ENCODE peak calls at places on chromosomes 3 and 15, in eight cellular contexts. One of them, this sample, is unnamed.

GRCh38 chr15:40388941-40389823 is 6.7 kb downstream of the KNSTRN start:
- DNase-seq in fibroblast of pulmonary artery: peak
- DNase-seq in HL-60: peak
- DNase-seq in thoracic aorta: no peak
- DNase-seq in AG09309: peak
- DNase-seq in cardiac muscle cell: peak
- DNase-seq in osteocyte: no peak
- DNase-seq in RWPE1: no peak
- DNase-seq in this sample: peak

GRCh38 chr3:174159629-174160028 is 699.5 kb upstream of the NAALADL2 start:
- DNase-seq in AG09309: no peak
- DNase-seq in cardiac muscle cell: no peak
- DNase-seq in osteocyte: no peak
- DNase-seq in fibroblast of pulmonary artery: no peak
- DNase-seq in HL-60: no peak
- DNase-seq in RWPE1: no peak
- DNase-seq in thoracic aorta: no peak
- DNase-seq in this sample: no peak

GRCh38 chr3:148173836-148174235 is 523.9 kb upstream of the AGTR1 start:
- DNase-seq in osteocyte: no peak
- DNase-seq in fibroblast of pulmonary artery: peak
- DNase-seq in HL-60: no peak
- DNase-seq in thoracic aorta: no peak
- DNase-seq in RWPE1: no peak
- DNase-seq in cardiac muscle cell: peak
- DNase-seq in AG09309: peak
- DNase-seq in this sample: no peak

GRCh38 chr3:145088917-145089316 is 1072.1 kb downstream of the PLOD2 start:
- DNase-seq in RWPE1: no peak
- DNase-seq in AG09309: no peak
- DNase-seq in osteocyte: no peak
- DNase-seq in fibroblast of pulmonary artery: no peak
- DNase-seq in HL-60: no peak
- DNase-seq in cardiac muscle cell: no peak
- DNase-seq in thoracic aorta: no peak
- DNase-seq in this sample: no peak

GRCh38 chr3:147423601-147424324 is 14.6 kb downstream of the ZIC1 start:
- DNase-seq in HL-60: no peak
- DNase-seq in RWPE1: no peak
- DNase-seq in fibroblast of pulmonary artery: no peak
- DNase-seq in AG09309: no peak
- DNase-seq in thoracic aorta: no peak
- DNase-seq in cardiac muscle cell: no peak
- DNase-seq in osteocyte: no peak
- DNase-seq in this sample: no peak

GRCh38 chr3:149702691-149703426 is 45.0 kb upstream of the WWTR1 start:
- DNase-seq in osteocyte: no peak
- DNase-seq in fibroblast of pulmonary artery: peak
- DNase-seq in HL-60: no peak
- DNase-seq in thoracic aorta: no peak
- DNase-seq in RWPE1: no peak
- DNase-seq in AG09309: peak
- DNase-seq in cardiac muscle cell: peak
- DNase-seq in this sample: peak

GRCh38 chr3:39109086-39109485 is 1.6 kb downstream of the TTC21A start:
- DNase-seq in RWPE1: no peak
- DNase-seq in AG09309: no peak
- DNase-seq in HL-60: no peak
- DNase-seq in osteocyte: no peak
- DNase-seq in cardiac muscle cell: no peak
- DNase-seq in thoracic aorta: no peak
- DNase-seq in fibroblast of pulmonary artery: no peak
- DNase-seq in this sample: no peak

GRCh38 chr3:191775451-191776233 is 314.7 kb downstream of the PYDC2 start:
- DNase-seq in fibroblast of pulmonary artery: no peak
- DNase-seq in HL-60: no peak
- DNase-seq in osteocyte: no peak
- DNase-seq in thoracic aorta: no peak
- DNase-seq in AG09309: peak
- DNase-seq in RWPE1: peak
- DNase-seq in cardiac muscle cell: no peak
- DNase-seq in this sample: peak

GRCh38 chr3:161270991-161271390 is 49.9 kb downstream of the NMD3 start:
- DNase-seq in cardiac muscle cell: no peak
- DNase-seq in AG09309: no peak
- DNase-seq in fibroblast of pulmonary artery: no peak
- DNase-seq in HL-60: no peak
- DNase-seq in RWPE1: no peak
- DNase-seq in osteocyte: no peak
- DNase-seq in thoracic aorta: no peak
- DNase-seq in this sample: no peak

GRCh38 chr3:129429597-129429996 is 1.2 kb upstream of the EFCAB12 start:
- DNase-seq in osteocyte: no peak
- DNase-seq in RWPE1: no peak
- DNase-seq in cardiac muscle cell: no peak
- DNase-seq in fibroblast of pulmonary artery: no peak
- DNase-seq in HL-60: no peak
- DNase-seq in thoracic aorta: no peak
- DNase-seq in AG09309: no peak
- DNase-seq in this sample: no peak

GRCh38 chr3:43629254-43629653 is 7.4 kb upstream of the ANO10 start:
- DNase-seq in RWPE1: no peak
- DNase-seq in osteocyte: no peak
- DNase-seq in AG09309: no peak
- DNase-seq in fibroblast of pulmonary artery: no peak
- DNase-seq in thoracic aorta: no peak
- DNase-seq in cardiac muscle cell: no peak
- DNase-seq in HL-60: no peak
- DNase-seq in this sample: no peak

GRCh38 chr3:43632986-43633385 is 11.2 kb upstream of the ANO10 start:
- DNase-seq in AG09309: no peak
- DNase-seq in osteocyte: no peak
- DNase-seq in RWPE1: no peak
- DNase-seq in fibroblast of pulmonary artery: no peak
- DNase-seq in HL-60: no peak
- DNase-seq in thoracic aorta: no peak
- DNase-seq in cardiac muscle cell: no peak
- DNase-seq in this sample: no peak

GRCh38 chr3:43629741-43630140 is 7.9 kb upstream of the ANO10 start:
- DNase-seq in cardiac muscle cell: no peak
- DNase-seq in osteocyte: no peak
- DNase-seq in thoracic aorta: no peak
- DNase-seq in RWPE1: no peak
- DNase-seq in fibroblast of pulmonary artery: no peak
- DNase-seq in HL-60: no peak
- DNase-seq in AG09309: no peak
- DNase-seq in this sample: no peak

GRCh38 chr3:43627360-43627759 is 5.5 kb upstream of the ANO10 start:
- DNase-seq in osteocyte: no peak
- DNase-seq in HL-60: no peak
- DNase-seq in fibroblast of pulmonary artery: no peak
- DNase-seq in cardiac muscle cell: no peak
- DNase-seq in AG09309: no peak
- DNase-seq in thoracic aorta: no peak
- DNase-seq in RWPE1: no peak
- DNase-seq in this sample: no peak

DNA sequence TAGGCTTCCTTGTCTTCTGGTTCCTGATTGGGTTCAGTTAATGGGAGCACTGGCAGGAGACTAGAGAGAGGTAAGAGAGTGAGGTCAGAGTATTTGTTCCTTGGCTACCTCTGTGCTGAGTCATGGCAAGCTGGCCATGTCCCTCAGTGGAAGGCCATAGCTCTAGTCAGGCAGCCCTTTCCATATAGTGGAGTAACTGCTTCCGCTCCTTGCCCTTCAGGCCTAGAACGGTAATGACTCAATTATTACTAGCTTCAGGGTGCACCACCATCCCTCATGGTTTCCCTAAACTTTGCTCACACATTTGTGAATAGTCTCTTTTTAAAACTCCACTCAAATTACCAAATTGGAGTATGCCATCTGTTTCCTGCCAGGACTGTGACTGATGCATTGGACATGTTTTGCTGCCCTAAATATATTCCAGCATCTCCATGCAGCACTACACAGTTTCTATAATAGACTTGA is 10.5 kb upstream of the ANO10 start:
- DNase-seq in HL-60: no peak
- DNase-seq in RWPE1: peak
- DNase-seq in cardiac muscle cell: peak
- DNase-seq in osteocyte: no peak
- DNase-seq in thoracic aorta: no peak
- DNase-seq in AG09309: no peak
- DNase-seq in fibroblast of pulmonary artery: peak
- DNase-seq in this sample: peak
- TF ChIP-seq CTCF in HL-60: no peak
- TF ChIP-seq CTCF in RWPE1: no peak
- TF ChIP-seq CTCF in cardiac muscle cell: no peak
- TF ChIP-seq CTCF in osteocyte: no peak
- TF ChIP-seq CTCF in thoracic aorta: no peak
- TF ChIP-seq CTCF in AG09309: no peak
- TF ChIP-seq CTCF in fibroblast of pulmonary artery: no peak
- TF ChIP-seq CTCF in this sample: no peak

GRCh38 chr3:102083971-102084370 is 234.7 kb downstream of the NFKBIZ start:
- DNase-seq in osteocyte: no peak
- DNase-seq in RWPE1: no peak
- DNase-seq in AG09309: peak
- DNase-seq in fibroblast of pulmonary artery: peak
- DNase-seq in cardiac muscle cell: peak
- DNase-seq in HL-60: no peak
- DNase-seq in thoracic aorta: no peak
- DNase-seq in this sample: no peak
- TF ChIP-seq CTCF in osteocyte: no peak
- TF ChIP-seq CTCF in RWPE1: no peak
- TF ChIP-seq CTCF in AG09309: no peak
- TF ChIP-seq CTCF in fibroblast of pulmonary artery: no peak
- TF ChIP-seq CTCF in cardiac muscle cell: no peak
- TF ChIP-seq CTCF in HL-60: no peak
- TF ChIP-seq CTCF in thoracic aorta: no peak
- TF ChIP-seq CTCF in this sample: no peak

GRCh38 chr15:44729394-44729913 is 6.9 kb upstream of the TRIM69 start:
- DNase-seq in thoracic aorta: no peak
- DNase-seq in fibroblast of pulmonary artery: peak
- DNase-seq in AG09309: no peak
- DNase-seq in cardiac muscle cell: peak
- DNase-seq in osteocyte: no peak
- DNase-seq in HL-60: no peak
- DNase-seq in RWPE1: no peak
- DNase-seq in this sample: peak

GRCh38 chr15:44727462-44728231 is 8.7 kb upstream of the TRIM69 start:
- DNase-seq in RWPE1: no peak
- DNase-seq in cardiac muscle cell: no peak
- DNase-seq in fibroblast of pulmonary artery: no peak
- DNase-seq in thoracic aorta: no peak
- DNase-seq in AG09309: no peak
- DNase-seq in osteocyte: no peak
- DNase-seq in HL-60: no peak
- DNase-seq in this sample: peak

GRCh38 chr15:44728576-44729393 is 7.5 kb upstream of the TRIM69 start:
- DNase-seq in fibroblast of pulmonary artery: peak
- DNase-seq in RWPE1: peak
- DNase-seq in osteocyte: peak
- DNase-seq in HL-60: peak
- DNase-seq in AG09309: peak
- DNase-seq in thoracic aorta: peak
- DNase-seq in cardiac muscle cell: peak
- DNase-seq in this sample: peak

GRCh38 chr15:44726136-44726535 is 10.2 kb upstream of the TRIM69 start:
- DNase-seq in thoracic aorta: no peak
- DNase-seq in HL-60: peak
- DNase-seq in AG09309: no peak
- DNase-seq in fibroblast of pulmonary artery: peak
- DNase-seq in cardiac muscle cell: peak
- DNase-seq in RWPE1: no peak
- DNase-seq in osteocyte: no peak
- DNase-seq in this sample: peak

DNA sequence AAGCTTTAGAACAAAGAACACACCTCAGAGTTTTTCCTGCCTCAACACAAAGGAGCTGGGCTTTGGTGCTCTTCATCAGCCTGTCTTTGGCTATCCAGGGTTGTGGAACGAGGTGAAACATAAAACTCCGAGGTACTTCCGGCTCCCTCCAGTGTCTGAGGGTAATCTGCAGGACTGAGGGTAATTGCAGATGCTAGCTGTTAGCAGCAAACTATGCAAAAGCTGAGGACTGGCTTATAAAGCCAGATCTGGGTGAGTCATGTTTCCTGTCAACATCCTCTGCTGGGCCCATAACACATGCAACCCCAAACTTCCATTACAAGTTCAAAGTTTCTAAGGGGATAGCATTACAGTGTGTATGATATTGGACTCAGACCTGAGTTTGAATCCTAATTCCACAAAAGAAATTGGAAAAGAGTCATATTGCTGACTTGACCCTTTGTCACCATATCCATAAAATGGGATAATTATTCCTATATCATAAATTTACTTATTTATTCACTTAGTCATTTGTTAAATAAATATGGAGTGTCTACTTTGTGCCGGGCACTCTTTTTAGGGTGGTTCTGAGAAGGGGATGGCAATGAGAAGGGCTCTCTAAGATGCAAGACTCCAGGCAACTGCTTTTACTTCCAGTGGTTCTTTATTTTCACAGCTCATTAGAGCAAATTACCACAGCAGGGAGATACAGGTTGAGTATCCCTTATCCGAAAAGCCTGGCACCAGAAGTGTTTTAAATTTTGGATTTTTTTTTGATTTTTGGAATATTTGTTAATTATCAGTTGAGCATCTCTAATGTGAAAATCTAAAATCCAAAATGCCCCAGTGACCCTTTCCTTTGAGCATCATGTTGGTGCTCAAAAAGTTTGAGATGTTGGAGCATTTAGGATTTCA is 9.5 kb upstream of the TRIM69 start:
- DNase-seq in RWPE1: peak
- DNase-seq in fibroblast of pulmonary artery: peak
- DNase-seq in HL-60: peak
- DNase-seq in thoracic aorta: no peak
- DNase-seq in osteocyte: no peak
- DNase-seq in AG09309: peak
- DNase-seq in cardiac muscle cell: peak
- DNase-seq in this sample: peak
- TF ChIP-seq CTCF in RWPE1: no peak
- TF ChIP-seq CTCF in fibroblast of pulmonary artery: peak
- TF ChIP-seq CTCF in HL-60: no peak
- TF ChIP-seq CTCF in thoracic aorta: no peak
- TF ChIP-seq CTCF in osteocyte: no peak
- TF ChIP-seq CTCF in AG09309: no peak
- TF ChIP-seq CTCF in cardiac muscle cell: no peak
- TF ChIP-seq CTCF in this sample: no peak

DNA sequence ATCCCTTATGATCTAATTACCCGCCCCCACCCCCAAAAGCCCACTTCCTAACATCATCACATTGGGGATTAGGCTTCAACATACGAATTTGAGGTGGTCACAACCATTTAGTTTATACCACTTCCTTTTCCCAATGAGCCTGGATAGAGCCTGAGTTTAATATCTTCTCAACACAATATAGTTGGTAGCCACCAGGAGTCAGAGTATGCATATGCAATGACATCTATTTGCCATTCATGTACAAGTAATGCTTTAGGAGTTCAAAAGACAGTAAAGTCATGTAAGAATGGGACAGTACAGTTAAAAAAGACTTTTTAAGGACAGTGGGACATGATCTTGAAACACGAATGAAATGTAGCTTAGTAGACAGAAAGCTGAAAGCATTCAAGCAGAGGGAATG is 172.4 kb downstream of the DCLK3 start:
- DNase-seq in fibroblast of pulmonary artery: peak
- DNase-seq in AG09309: peak
- DNase-seq in osteocyte: no peak
- DNase-seq in thoracic aorta: no peak
- DNase-seq in HL-60: no peak
- DNase-seq in RWPE1: no peak
- DNase-seq in cardiac muscle cell: peak
- DNase-seq in this sample: peak
- TF ChIP-seq CTCF in fibroblast of pulmonary artery: no peak
- TF ChIP-seq CTCF in AG09309: peak
- TF ChIP-seq CTCF in osteocyte: no peak
- TF ChIP-seq CTCF in thoracic aorta: no peak
- TF ChIP-seq CTCF in HL-60: no peak
- TF ChIP-seq CTCF in RWPE1: no peak
- TF ChIP-seq CTCF in cardiac muscle cell: peak
- TF ChIP-seq CTCF in this sample: peak